ENCODE peak calls at places on chromosomes 2 and 18, in six cellular contexts. One of them, this sample, is unnamed.

GRCh38 chr2:72010647-72011355 is 136.9 kb downstream of the CYP26B1 start:
- DNase-seq in Peyer's patch: no peak
- DNase-seq in IMR-90: no peak
- DNase-seq in MM.1S: no peak
- DNase-seq in tibial nerve: no peak
- DNase-seq in ovary: no peak
- DNase-seq in this sample: no peak

GRCh38 chr2:119696494-119697030 is 17.6 kb downstream of the TMEM177 start:
- DNase-seq in IMR-90: no peak
- DNase-seq in tibial nerve: no peak
- DNase-seq in Peyer's patch: no peak
- DNase-seq in MM.1S: no peak
- DNase-seq in ovary: no peak
- DNase-seq in this sample: no peak

GRCh38 chr2:101991731-101992145 is at the start of gene IL1R2:
- DNase-seq in Peyer's patch: peak; percentile 25
- DNase-seq in tibial nerve: no peak
- DNase-seq in ovary: no peak
- DNase-seq in IMR-90: no peak
- DNase-seq in MM.1S: no peak
- DNase-seq in this sample: no peak

GRCh38 chr2:176087330-176088047 is 3.7 kb upstream of the EVX2 start:
- DNase-seq in tibial nerve: no peak
- DNase-seq in IMR-90: no peak
- DNase-seq in ovary: no peak
- DNase-seq in Peyer's patch: no peak
- DNase-seq in MM.1S: no peak
- DNase-seq in this sample: no peak

GRCh38 chr18:35920623-35921022 is 51.9 kb upstream of the RMP24 start:
- DNase-seq in IMR-90: no peak
- DNase-seq in ovary: no peak
- DNase-seq in MM.1S: no peak
- DNase-seq in tibial nerve: no peak
- DNase-seq in Peyer's patch: no peak
- DNase-seq in this sample: no peak

GRCh38 chr2:168622559-168622958 is 166.5 kb downstream of the CERS6 start:
- DNase-seq in IMR-90: no peak
- DNase-seq in ovary: no peak
- DNase-seq in MM.1S: no peak
- DNase-seq in Peyer's patch: no peak
- DNase-seq in tibial nerve: no peak
- DNase-seq in this sample: no peak

GRCh38 chr2:47520302-47520630 is 117.3 kb downstream of the MSH2 start:
- DNase-seq in tibial nerve: no peak
- DNase-seq in Peyer's patch: no peak
- DNase-seq in MM.1S: no peak
- DNase-seq in ovary: no peak
- DNase-seq in IMR-90: no peak
- DNase-seq in this sample: no peak

GRCh38 chr2:69436937-69437750 is at the start of gene NFU1:
- DNase-seq in MM.1S: peak; percentile 91
- DNase-seq in Peyer's patch: peak; percentile 91
- DNase-seq in tibial nerve: peak; percentile 83
- DNase-seq in ovary: peak; percentile 95
- DNase-seq in IMR-90: peak; percentile 97
- DNase-seq in this sample: peak; percentile 94

GRCh38 chr18:48356151-48356745 is 52.9 kb downstream of the ZBTB7C start:
- DNase-seq in MM.1S: no peak
- DNase-seq in tibial nerve: no peak
- DNase-seq in IMR-90: no peak
- DNase-seq in ovary: no peak
- DNase-seq in Peyer's patch: peak; percentile 3
- DNase-seq in this sample: no peak

GRCh38 chr2:234412726-234413125 is 84.2 kb downstream of the ARL4C start:
- DNase-seq in Peyer's patch: no peak
- DNase-seq in tibial nerve: no peak
- DNase-seq in IMR-90: no peak
- DNase-seq in ovary: no peak
- DNase-seq in MM.1S: no peak
- DNase-seq in this sample: no peak

GRCh38 chr2:31390324-31390723 is 24.2 kb downstream of the XDH start:
- DNase-seq in IMR-90: no peak
- DNase-seq in ovary: no peak
- DNase-seq in tibial nerve: no peak
- DNase-seq in Peyer's patch: no peak
- DNase-seq in MM.1S: no peak
- DNase-seq in this sample: no peak

GRCh38 chr2:69770193-69770702 is 28.3 kb downstream of the ANXA4 start:
- DNase-seq in tibial nerve: peak; percentile 34
- DNase-seq in Peyer's patch: no peak
- DNase-seq in IMR-90: peak; percentile 88
- DNase-seq in ovary: no peak
- DNase-seq in MM.1S: peak; percentile 19
- DNase-seq in this sample: no peak

GRCh38 chr2:31531101-31531500 is 49.6 kb downstream of the SRD5A2 start:
- DNase-seq in IMR-90: no peak
- DNase-seq in ovary: no peak
- DNase-seq in Peyer's patch: no peak
- DNase-seq in tibial nerve: no peak
- DNase-seq in MM.1S: no peak
- DNase-seq in this sample: no peak

GRCh38 chr2:195559431-195559914 is 97.6 kb upstream of the SLC39A10 start:
- DNase-seq in Peyer's patch: peak; percentile 88
- DNase-seq in ovary: no peak
- DNase-seq in IMR-90: peak; percentile 100
- DNase-seq in tibial nerve: no peak
- DNase-seq in MM.1S: peak; percentile 98
- DNase-seq in this sample: no peak

GRCh38 chr2:152415231-152415642 is 80.3 kb downstream of the FMNL2 start:
- DNase-seq in Peyer's patch: no peak
- DNase-seq in tibial nerve: no peak
- DNase-seq in IMR-90: peak; percentile 19
- DNase-seq in ovary: no peak
- DNase-seq in MM.1S: no peak
- DNase-seq in this sample: no peak

GRCh38 chr2:78546843-78547242 is 478.7 kb upstream of the REG3G start:
- DNase-seq in IMR-90: no peak
- DNase-seq in ovary: no peak
- DNase-seq in MM.1S: no peak
- DNase-seq in Peyer's patch: no peak
- DNase-seq in tibial nerve: no peak
- DNase-seq in this sample: no peak

GRCh38 chr2:45220227-45220626 is 211.0 kb upstream of the SIX2 start:
- DNase-seq in ovary: no peak
- DNase-seq in MM.1S: no peak
- DNase-seq in Peyer's patch: no peak
- DNase-seq in IMR-90: no peak
- DNase-seq in tibial nerve: no peak
- DNase-seq in this sample: no peak

GRCh38 chr18:50056185-50056584 is 138.8 kb downstream of the MYO5B start:
- DNase-seq in Peyer's patch: no peak
- DNase-seq in ovary: no peak
- DNase-seq in IMR-90: no peak
- DNase-seq in MM.1S: no peak
- DNase-seq in tibial nerve: no peak
- DNase-seq in this sample: no peak

GRCh38 chr18:8399138-8399537 is 210.1 kb upstream of the RAB12 start:
- DNase-seq in MM.1S: no peak
- DNase-seq in IMR-90: no peak
- DNase-seq in tibial nerve: no peak
- DNase-seq in Peyer's patch: no peak
- DNase-seq in ovary: no peak
- DNase-seq in this sample: no peak

GRCh38 chr2:170715062-170715931 is at the start of gene SP5:
- DNase-seq in IMR-90: peak; percentile 29
- DNase-seq in ovary: peak; percentile 61
- DNase-seq in Peyer's patch: no peak
- DNase-seq in MM.1S: peak; percentile 65
- DNase-seq in tibial nerve: peak; percentile 35
- DNase-seq in this sample: peak; percentile 69

GRCh38 chr2:94956797-94957391 is 68.6 kb upstream of the MAL start:
- DNase-seq in tibial nerve: peak; percentile 39
- DNase-seq in IMR-90: peak; percentile 15
- DNase-seq in Peyer's patch: no peak
- DNase-seq in ovary: no peak
- DNase-seq in MM.1S: peak; percentile 38
- DNase-seq in this sample: no peak

GRCh38 chr2:2793925-2794324 is 462.9 kb upstream of the MYT1L start:
- DNase-seq in MM.1S: no peak
- DNase-seq in ovary: no peak
- DNase-seq in Peyer's patch: no peak
- DNase-seq in tibial nerve: no peak
- DNase-seq in IMR-90: no peak
- DNase-seq in this sample: no peak

GRCh38 chr2:96505231-96505889 is at the start of gene NEURL3:
- DNase-seq in MM.1S: no peak
- DNase-seq in IMR-90: peak; percentile 74
- DNase-seq in tibial nerve: no peak
- DNase-seq in ovary: no peak
- DNase-seq in Peyer's patch: peak; percentile 15
- DNase-seq in this sample: no peak

GRCh38 chr2:69382547-69382946 is 4.5 kb downstream of the GFPT1 start:
- DNase-seq in tibial nerve: no peak
- DNase-seq in ovary: no peak
- DNase-seq in MM.1S: no peak
- DNase-seq in IMR-90: no peak
- DNase-seq in Peyer's patch: no peak
- DNase-seq in this sample: no peak

GRCh38 chr2:101831351-101831865 is 133.9 kb downstream of the MAP4K4 start:
- DNase-seq in IMR-90: peak; percentile 78
- DNase-seq in tibial nerve: peak; percentile 91
- DNase-seq in ovary: peak; percentile 69
- DNase-seq in MM.1S: peak; percentile 75
- DNase-seq in Peyer's patch: peak; percentile 62
- DNase-seq in this sample: peak; percentile 79

GRCh38 chr2:128622916-128623620 is 304.4 kb upstream of the HS6ST1 start:
- DNase-seq in tibial nerve: no peak
- DNase-seq in MM.1S: no peak
- DNase-seq in IMR-90: peak; percentile 47
- DNase-seq in Peyer's patch: no peak
- DNase-seq in ovary: no peak
- DNase-seq in this sample: no peak

GRCh38 chr2:135245055-135245454 is 193.0 kb downstream of the RAB3GAP1 start:
- DNase-seq in IMR-90: peak; percentile 73
- DNase-seq in MM.1S: no peak
- DNase-seq in ovary: no peak
- DNase-seq in Peyer's patch: no peak
- DNase-seq in tibial nerve: no peak
- DNase-seq in this sample: no peak

GRCh38 chr2:64653174-64654062 is at the start of gene SERTAD2:
- DNase-seq in Peyer's patch: peak; percentile 89
- DNase-seq in ovary: peak; percentile 91
- DNase-seq in MM.1S: peak; percentile 91
- DNase-seq in IMR-90: peak; percentile 84
- DNase-seq in tibial nerve: peak; percentile 73
- DNase-seq in this sample: peak; percentile 88

GRCh38 chr2:30796723-30797122 is 10.5 kb downstream of the CAPN13 start:
- DNase-seq in ovary: no peak
- DNase-seq in tibial nerve: no peak
- DNase-seq in IMR-90: no peak
- DNase-seq in MM.1S: no peak
- DNase-seq in Peyer's patch: no peak
- DNase-seq in this sample: no peak

GRCh38 chr2:121688820-121689219 is 39.6 kb upstream of the CLASP1 start:
- DNase-seq in Peyer's patch: no peak
- DNase-seq in MM.1S: no peak
- DNase-seq in ovary: no peak
- DNase-seq in IMR-90: no peak
- DNase-seq in tibial nerve: no peak
- DNase-seq in this sample: no peak

GRCh38 chr2:148044322-148044721 is 23.4 kb downstream of the MBD5 start:
- DNase-seq in IMR-90: no peak
- DNase-seq in Peyer's patch: no peak
- DNase-seq in tibial nerve: no peak
- DNase-seq in ovary: no peak
- DNase-seq in MM.1S: no peak
- DNase-seq in this sample: no peak

GRCh38 chr2:148046802-148047201 is 25.9 kb downstream of the MBD5 start:
- DNase-seq in ovary: no peak
- DNase-seq in tibial nerve: no peak
- DNase-seq in IMR-90: no peak
- DNase-seq in MM.1S: no peak
- DNase-seq in Peyer's patch: no peak
- DNase-seq in this sample: no peak

GRCh38 chr2:148052687-148053086 is 31.8 kb downstream of the MBD5 start:
- DNase-seq in IMR-90: no peak
- DNase-seq in tibial nerve: no peak
- DNase-seq in Peyer's patch: no peak
- DNase-seq in ovary: no peak
- DNase-seq in MM.1S: no peak
- DNase-seq in this sample: no peak

GRCh38 chr2:148048475-148049221 is 27.8 kb downstream of the MBD5 start:
- DNase-seq in tibial nerve: no peak
- DNase-seq in ovary: no peak
- DNase-seq in MM.1S: peak; percentile 9
- DNase-seq in Peyer's patch: no peak
- DNase-seq in IMR-90: peak; percentile 5
- DNase-seq in this sample: no peak
- H3K27ac ChIP-seq in tibial nerve: no peak overlapping the region
- H3K27ac ChIP-seq in ovary: no peak overlapping the region
- H3K27ac ChIP-seq in MM.1S: no peak overlapping the region
- H3K27ac ChIP-seq in Peyer's patch: no peak overlapping the region
- H3K27ac ChIP-seq in IMR-90: no peak overlapping the region
- H3K27ac ChIP-seq in this sample: no peak overlapping the region

GRCh38 chr2:60840880-60841279 is 40.5 kb upstream of the REL start:
- DNase-seq in ovary: no peak
- DNase-seq in MM.1S: peak; percentile 98
- DNase-seq in tibial nerve: no peak
- DNase-seq in Peyer's patch: peak; percentile 83
- DNase-seq in IMR-90: no peak
- DNase-seq in this sample: no peak
- H3K4me3 ChIP-seq in ovary: no peak overlapping the region
- H3K4me3 ChIP-seq in MM.1S: no peak overlapping the region
- H3K4me3 ChIP-seq in tibial nerve: no peak overlapping the region
- H3K4me3 ChIP-seq in Peyer's patch: no peak overlapping the region
- H3K4me3 ChIP-seq in IMR-90: no peak overlapping the region
- H3K4me3 ChIP-seq in this sample: no peak overlapping the region

GRCh38 chr2:37650548-37651101 is 20.8 kb downstream of the CDC42EP3 start:
- DNase-seq in IMR-90: no peak
- DNase-seq in Peyer's patch: no peak
- DNase-seq in MM.1S: no peak
- DNase-seq in ovary: no peak
- DNase-seq in tibial nerve: no peak
- DNase-seq in this sample: no peak
- H3K27ac ChIP-seq in IMR-90: no peak overlapping the region
- H3K27ac ChIP-seq in Peyer's patch: no peak overlapping the region
- H3K27ac ChIP-seq in MM.1S: no peak overlapping the region
- H3K27ac ChIP-seq in ovary: no peak overlapping the region
- H3K27ac ChIP-seq in tibial nerve: no peak overlapping the region
- H3K27ac ChIP-seq in this sample: peak overlapping the region; percentile 95

DNA sequence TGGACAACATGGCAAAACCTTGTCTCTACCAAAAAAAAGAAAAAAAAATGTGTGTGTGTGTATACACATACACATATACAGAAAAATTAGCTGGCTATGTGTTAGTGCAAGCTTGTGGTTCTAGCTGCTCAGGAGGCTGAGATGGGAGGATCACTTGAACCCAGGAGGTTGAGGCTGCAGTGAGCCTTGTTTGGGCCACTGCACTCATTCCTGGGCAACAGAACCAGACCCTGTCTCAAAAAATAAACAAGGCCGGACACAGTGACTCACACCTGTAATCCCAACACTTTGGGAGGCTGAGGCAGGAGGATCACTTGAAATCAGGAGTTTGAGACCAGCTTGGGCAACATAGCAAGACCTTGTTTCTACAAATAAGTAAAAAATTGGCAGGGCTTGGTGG is 2.1 kb downstream of the COQ10B start:
- DNase-seq in MM.1S: no peak
- DNase-seq in Peyer's patch: no peak
- DNase-seq in tibial nerve: no peak
- DNase-seq in IMR-90: no peak
- DNase-seq in ovary: no peak
- DNase-seq in this sample: no peak
- H3K4me3 ChIP-seq in MM.1S: no peak overlapping the region
- H3K4me3 ChIP-seq in Peyer's patch: no peak overlapping the region
- H3K4me3 ChIP-seq in tibial nerve: no peak overlapping the region
- H3K4me3 ChIP-seq in IMR-90: no peak overlapping the region
- H3K4me3 ChIP-seq in ovary: no peak overlapping the region
- H3K4me3 ChIP-seq in this sample: no peak overlapping the region